ENCODE peak calls at places on chromosomes 6 and 20, in five cellular contexts. V is K562, G is HepG2, Z is H1, L is HCT116. E is an unnamed sample.

GRCh38 chr6:119443993-119444641 is 94.6 kb upstream of the MAN1A1 start:
- DNase-seq in V (no peak), G (no peak), L (no peak), Z (no peak), E (no peak)

GRCh38 chr20:58459058-58459743 is 56.0 kb downstream of the APCDD1L start:
- DNase-seq in L (no peak), Z (no peak), G (no peak), V (no peak), E (no peak)

GRCh38 chr6:43907789-43908472 is 137.9 kb downstream of the VEGFA start:
- DNase-seq in V (no peak), G (no peak), L (no peak), Z (no peak), E (no peak)

GRCh38 chr20:5662769-5663168 is 87.4 kb upstream of the SHLD1 start:
- DNase-seq in G (no peak), Z (no peak), L (no peak), V (no peak), E (no peak)

GRCh38 chr6:77463308-77463880 is at the start of gene HTR1B:
- DNase-seq in Z (peak; percentile 80), V (no peak), L (no peak), G (no peak), E (no peak)

GRCh38 chr6:91442342-91442741 is 855.5 kb upstream of the MAP3K7 start:
- DNase-seq in L (no peak), V (no peak), Z (no peak), G (no peak), E (no peak)

GRCh38 chr20:34559311-34560140 is 1.0 kb downstream of the MAP1LC3A start:
- DNase-seq in L (no peak), Z (no peak), G (no peak), V (no peak), E (no peak)

GRCh38 chr20:61359254-61359653 is 107.2 kb downstream of the CDH4 start:
- DNase-seq in G (no peak), Z (no peak), V (no peak), L (no peak), E (no peak)

GRCh38 chr6:87656857-87657256 is 45.2 kb downstream of the AKIRIN2 start:
- DNase-seq in G (no peak), V (no peak), L (no peak), Z (no peak), E (no peak)

GRCh38 chr6:52718535-52718934 is 44.7 kb downstream of the GSTA2 start:
- DNase-seq in L (no peak), G (no peak), Z (no peak), V (no peak), E (no peak)

GRCh38 chr6:143759666-143760065 is 81.9 kb downstream of the PHACTR2 start:
- DNase-seq in V (no peak), Z (no peak), G (no peak), L (no peak), E (no peak)

GRCh38 chr6:169793408-169793807 is 42.0 kb downstream of the ERMARD start:
- DNase-seq in G (no peak), Z (peak; percentile 36), V (no peak), L (no peak), E (no peak)

GRCh38 chr20:48761023-48761785 is 66.6 kb downstream of the PREX1 start:
- DNase-seq in L (no peak), G (no peak), Z (no peak), V (no peak), E (no peak)

GRCh38 chr6:1496092-1496491 is 106.7 kb downstream of the FOXF2 start:
- DNase-seq in G (no peak), L (no peak), Z (no peak), V (no peak), E (no peak)

GRCh38 chr6:18122128-18123093 is at the start of gene NHLRC1:
- DNase-seq in G (peak; percentile 84), L (no peak), Z (peak; percentile 87), V (no peak), E (peak; percentile 95)

GRCh38 chr6:90193359-90193758 is 103.3 kb downstream of the BACH2 start:
- DNase-seq in G (no peak), Z (no peak), V (no peak), L (no peak), E (no peak)

GRCh38 chr6:131015630-131016263 is 47.3 kb downstream of the EPB41L2 start:
- DNase-seq in L (no peak), Z (no peak), G (no peak), V (no peak), E (peak; percentile 4)

GRCh38 chr6:170160031-170160627 is 130.7 kb downstream of the DLL1 start:
- DNase-seq in Z (no peak), V (peak; percentile 62), G (no peak), L (peak; percentile 28), E (no peak)

GRCh38 chr20:826695-827323 is 6.7 kb upstream of the FAM110A start:
- DNase-seq in L (no peak), Z (no peak), V (no peak), G (no peak), E (no peak)

GRCh38 chr20:46400253-46400652 is 6.2 kb downstream of the ELMO2 start:
- DNase-seq in G (no peak), Z (no peak), V (no peak), L (no peak), E (no peak)

GRCh38 chr6:19851273-19852089 is 14.3 kb downstream of the ID4 start:
- DNase-seq in Z (peak; percentile 49), V (peak; percentile 67), G (peak; percentile 87), L (peak; percentile 49), E (peak; percentile 89)

GRCh38 chr6:31403283-31403989 is at the start of gene MICA:
- DNase-seq in G (peak; percentile 91), L (peak; percentile 79), Z (peak; percentile 94), V (peak; percentile 99), E (peak; percentile 95)

GRCh38 chr6:42727084-42727601 is 4.7 kb upstream of the PRPH2 start:
- DNase-seq in G (no peak), V (no peak), L (no peak), Z (peak; percentile 49), E (no peak)

GRCh38 chr20:53826597-53827291 is 233.1 kb upstream of the ZNF217 start:
- DNase-seq in V (no peak), L (no peak), G (no peak), Z (no peak), E (no peak)

GRCh38 chr20:36856691-36857635 is 19.0 kb upstream of the TLDC2 start:
- DNase-seq in V (no peak), G (no peak), Z (no peak), L (no peak), E (peak; percentile 78)
- TF ChIP-seq JUND in V (no peak), G (no peak), Z (no peak), L (no peak), E (no peak)

DNA sequence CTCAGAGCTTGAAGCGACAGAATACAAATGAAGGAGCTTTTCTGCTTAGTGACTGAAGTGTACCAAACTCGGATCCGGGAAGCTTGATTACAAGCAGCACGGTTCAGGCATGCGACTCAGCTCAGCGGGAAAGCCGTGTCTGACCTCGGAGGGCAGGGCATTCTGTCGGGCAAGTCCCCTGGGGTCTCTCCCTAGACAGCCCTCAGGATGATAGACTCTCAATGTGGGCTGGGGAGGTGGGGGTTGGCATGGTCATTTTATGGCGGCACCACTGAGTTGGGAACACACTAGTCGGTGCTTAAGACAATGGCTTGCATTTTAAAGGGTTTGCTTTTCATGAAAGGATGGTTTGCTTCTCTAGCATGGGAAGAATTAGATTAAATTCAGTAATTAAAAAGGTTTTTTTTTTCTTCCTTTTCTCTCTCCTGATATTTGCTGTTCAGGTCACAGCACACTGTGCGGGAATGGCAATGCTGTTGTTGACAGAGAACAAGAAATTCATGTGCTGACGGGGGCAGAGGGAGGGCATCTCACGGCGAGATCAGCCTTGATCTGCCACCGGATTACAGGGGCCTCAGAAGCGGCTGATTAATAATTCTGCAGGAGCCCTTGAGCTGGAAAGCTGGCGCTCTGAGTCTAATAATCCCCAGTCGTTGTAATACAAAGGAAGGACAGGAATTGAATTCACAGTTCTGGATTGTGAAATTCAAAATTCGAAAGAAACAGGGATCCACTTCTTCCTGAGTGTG is 80.7 kb upstream of the TRAF3IP2 start:
- DNase-seq in V (no peak), G (no peak), Z (no peak), L (no peak), E (no peak)
- TF ChIP-seq JUND in V (no peak), G (no peak), Z (no peak), L (no peak), E (no peak)

GRCh38 chr20:57377350-57377749 is 13.8 kb upstream of the RBM38 start:
- DNase-seq in G (no peak), Z (no peak), V (no peak), L (no peak), E (no peak)
- TF ChIP-seq JUND in G (no peak), Z (no peak), V (no peak), L (no peak), E (no peak)

DNA sequence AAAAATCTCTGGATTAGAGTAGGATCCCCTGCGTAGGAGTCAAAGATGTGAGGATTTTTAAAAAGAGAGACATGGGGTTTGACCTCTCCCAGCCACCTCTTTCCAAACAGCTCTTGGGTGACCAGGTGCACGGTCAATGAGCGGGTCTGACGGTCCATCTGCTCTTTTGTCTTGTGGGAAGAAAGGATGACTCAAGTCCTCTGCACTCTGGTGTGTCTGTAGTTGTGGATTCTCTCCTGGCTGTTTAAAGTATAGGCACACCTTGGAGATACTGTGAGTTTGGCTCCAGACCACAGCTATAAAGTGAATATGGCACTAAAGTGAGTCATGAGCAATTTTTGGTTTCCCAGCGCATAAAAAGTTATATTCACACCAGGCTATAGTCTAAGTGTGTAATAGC is 209.8 kb downstream of the BMP7 start:
- DNase-seq in V (no peak), L (no peak), Z (no peak), G (no peak), E (no peak)
- TF ChIP-seq JUND in V (no peak), L (no peak), Z (no peak), G (no peak), E (no peak)

E was measured in T47D.